ENCODE peak calls at places on chromosome X, in five cellular contexts. W is HT1080, C is NCI-H1092, R is T-cell, P is AG20443. S is an unnamed sample.

GRCh38 chrX:119398587-119398973 is 556 bp upstream of the SLC25A43 start:
- DNase-seq in W (no peak), C (no peak), R (no peak), P (no peak), S (no peak)

GRCh38 chrX:358651-359143 is 28.0 kb downstream of the PPP2R3B start:
- DNase-seq in W (no peak), C (no peak), R (no peak), P (no peak), S (no peak)

GRCh38 chrX:39162322-39162721 is 361.1 kb downstream of the MID1IP1 start:
- DNase-seq in W (no peak), C (no peak), R (peak; percentile 23), P (peak; percentile 20), S (no peak)

GRCh38 chrX:107117993-107118321 is 665 bp downstream of the RBM41 start:
- DNase-seq in W (no peak), C (no peak), R (no peak), P (peak; percentile 9), S (no peak)

GRCh38 chrX:119760026-119760902 is 1.9 kb downstream of the SOWAHD start:
- DNase-seq in W (no peak), C (no peak), R (no peak), P (no peak), S (no peak)

GRCh38 chrX:4253092-4253491 is 539.6 kb upstream of the PRKX start:
- DNase-seq in W (no peak), C (no peak), R (no peak), P (no peak), S (no peak)

GRCh38 chrX:15242899-15243555 is 26.9 kb downstream of the ASB9 start:
- DNase-seq in W (peak; percentile 13), C (peak; percentile 46), R (peak; percentile 16), P (peak; percentile 39), S (peak; percentile 22)

GRCh38 chrX:45172890-45173289 is 27.8 kb downstream of the DIPK2B start:
- DNase-seq in W (peak; percentile 74), C (no peak), R (no peak), P (peak; percentile 18), S (peak; percentile 83)

GRCh38 chrX:81377329-81377728 is 175.4 kb downstream of the SH3BGRL start:
- DNase-seq in W (no peak), C (no peak), R (no peak), P (peak; percentile 9), S (no peak)

GRCh38 chrX:17741123-17741511 is 3.8 kb downstream of the SCML1 start:
- DNase-seq in W (no peak), C (no peak), R (no peak), P (no peak), S (no peak)

GRCh38 chrX:142095816-142096215 is 109.3 kb downstream of the MAGEC2 start:
- DNase-seq in W (no peak), C (no peak), R (no peak), P (no peak), S (no peak)

GRCh38 chrX:40096395-40097091 is 1.2 kb downstream of the BCOR start:
- DNase-seq in W (no peak), C (no peak), R (peak; percentile 64), P (peak; percentile 34), S (no peak)

GRCh38 chrX:132171478-132171877 is 43.7 kb upstream of the FRMD7 start:
- DNase-seq in W (no peak), C (no peak), R (no peak), P (no peak), S (no peak)

GRCh38 chrX:9351112-9351511 is 113.7 kb upstream of the TBL1X start:
- DNase-seq in W (no peak), C (no peak), R (no peak), P (no peak), S (no peak)